ENCODE peak calls at places on chromosome 1, in eight cellular contexts. One of them, this sample, is unnamed.

GRCh38 chr1:17503146-17503545 is 36.4 kb upstream of the ARHGEF10L start:
- DNase-seq in cardiac muscle cell: no peak
- DNase-seq in left lung: no peak
- DNase-seq in left ventricle myocardium inferior: no peak
- DNase-seq in endothelial cell of umbilical vein: no peak
- DNase-seq in colonic mucosa: no peak
- DNase-seq in heart left ventricle: no peak
- DNase-seq in lung: no peak
- DNase-seq in this sample: no peak

GRCh38 chr1:172778461-172779455 is 119.9 kb downstream of the FASLG start:
- DNase-seq in left lung: no peak
- DNase-seq in heart left ventricle: no peak
- DNase-seq in lung: no peak
- DNase-seq in cardiac muscle cell: no peak
- DNase-seq in colonic mucosa: no peak
- DNase-seq in left ventricle myocardium inferior: no peak
- DNase-seq in endothelial cell of umbilical vein: no peak
- DNase-seq in this sample: no peak

GRCh38 chr1:47533176-47534039 is 95.6 kb downstream of the FOXD2 start:
- DNase-seq in endothelial cell of umbilical vein: peak; percentile 66
- DNase-seq in heart left ventricle: peak; percentile 73
- DNase-seq in lung: no peak
- DNase-seq in left ventricle myocardium inferior: peak; percentile 44
- DNase-seq in cardiac muscle cell: peak; percentile 50
- DNase-seq in colonic mucosa: no peak
- DNase-seq in left lung: peak; percentile 44
- DNase-seq in this sample: peak; percentile 76

GRCh38 chr1:59378621-59379020 is 81.7 kb downstream of the FGGY start:
- DNase-seq in endothelial cell of umbilical vein: no peak
- DNase-seq in colonic mucosa: no peak
- DNase-seq in cardiac muscle cell: no peak
- DNase-seq in heart left ventricle: no peak
- DNase-seq in left ventricle myocardium inferior: no peak
- DNase-seq in lung: no peak
- DNase-seq in left lung: no peak
- DNase-seq in this sample: no peak

GRCh38 chr1:17215545-17215890 is 10.6 kb downstream of the PADI1 start:
- DNase-seq in lung: no peak
- DNase-seq in heart left ventricle: no peak
- DNase-seq in left ventricle myocardium inferior: no peak
- DNase-seq in left lung: no peak
- DNase-seq in cardiac muscle cell: no peak
- DNase-seq in endothelial cell of umbilical vein: no peak
- DNase-seq in colonic mucosa: no peak
- DNase-seq in this sample: no peak

GRCh38 chr1:64923294-64923718 is 43.0 kb downstream of the JAK1 start:
- DNase-seq in left ventricle myocardium inferior: no peak
- DNase-seq in heart left ventricle: no peak
- DNase-seq in lung: peak; percentile 37
- DNase-seq in cardiac muscle cell: no peak
- DNase-seq in colonic mucosa: no peak
- DNase-seq in left lung: no peak
- DNase-seq in endothelial cell of umbilical vein: no peak
- DNase-seq in this sample: no peak

GRCh38 chr1:175154595-175155472 is 37.7 kb downstream of the KIAA0040 start:
- DNase-seq in left ventricle myocardium inferior: peak; percentile 69
- DNase-seq in endothelial cell of umbilical vein: peak; percentile 72
- DNase-seq in colonic mucosa: peak; percentile 81
- DNase-seq in cardiac muscle cell: peak; percentile 68
- DNase-seq in heart left ventricle: peak; percentile 72
- DNase-seq in left lung: peak; percentile 72
- DNase-seq in lung: peak; percentile 73
- DNase-seq in this sample: peak; percentile 85

GRCh38 chr1:34460193-34460592 is 283.5 kb downstream of the C1orf94 start:
- DNase-seq in cardiac muscle cell: peak; percentile 35
- DNase-seq in endothelial cell of umbilical vein: no peak
- DNase-seq in left lung: peak; percentile 41
- DNase-seq in lung: peak; percentile 44
- DNase-seq in colonic mucosa: peak; percentile 60
- DNase-seq in left ventricle myocardium inferior: no peak
- DNase-seq in heart left ventricle: no peak
- DNase-seq in this sample: no peak

GRCh38 chr1:204284929-204285328 is 71.1 kb upstream of the GOLT1A start:
- DNase-seq in lung: no peak
- DNase-seq in left ventricle myocardium inferior: no peak
- DNase-seq in endothelial cell of umbilical vein: no peak
- DNase-seq in left lung: no peak
- DNase-seq in colonic mucosa: no peak
- DNase-seq in cardiac muscle cell: no peak
- DNase-seq in heart left ventricle: no peak
- DNase-seq in this sample: no peak

GRCh38 chr1:30657131-30658013 is 66.0 kb downstream of the MATN1 start:
- DNase-seq in lung: no peak
- DNase-seq in heart left ventricle: no peak
- DNase-seq in colonic mucosa: peak; percentile 84
- DNase-seq in left lung: no peak
- DNase-seq in left ventricle myocardium inferior: no peak
- DNase-seq in endothelial cell of umbilical vein: no peak
- DNase-seq in cardiac muscle cell: no peak
- DNase-seq in this sample: peak; percentile 40

GRCh38 chr1:201471772-201472171 is 2.8 kb upstream of the PHLDA3 start:
- DNase-seq in cardiac muscle cell: no peak
- DNase-seq in endothelial cell of umbilical vein: no peak
- DNase-seq in lung: no peak
- DNase-seq in left lung: no peak
- DNase-seq in colonic mucosa: no peak
- DNase-seq in heart left ventricle: no peak
- DNase-seq in left ventricle myocardium inferior: no peak
- DNase-seq in this sample: no peak

GRCh38 chr1:33181038-33181861 is 593 bp downstream of the TRIM62 start:
- DNase-seq in heart left ventricle: peak; percentile 59
- DNase-seq in endothelial cell of umbilical vein: no peak
- DNase-seq in lung: peak; percentile 46
- DNase-seq in left lung: peak; percentile 53
- DNase-seq in left ventricle myocardium inferior: peak; percentile 56
- DNase-seq in cardiac muscle cell: peak; percentile 71
- DNase-seq in colonic mucosa: peak; percentile 54
- DNase-seq in this sample: peak; percentile 82

GRCh38 chr1:9746651-9747050 is 77.1 kb downstream of the CLSTN1 start:
- DNase-seq in endothelial cell of umbilical vein: no peak
- DNase-seq in heart left ventricle: no peak
- DNase-seq in cardiac muscle cell: no peak
- DNase-seq in left ventricle myocardium inferior: no peak
- DNase-seq in lung: no peak
- DNase-seq in colonic mucosa: no peak
- DNase-seq in left lung: no peak
- DNase-seq in this sample: no peak

GRCh38 chr1:233664254-233664653 is 50.3 kb downstream of the KCNK1 start:
- DNase-seq in left lung: no peak
- DNase-seq in colonic mucosa: no peak
- DNase-seq in endothelial cell of umbilical vein: no peak
- DNase-seq in left ventricle myocardium inferior: no peak
- DNase-seq in cardiac muscle cell: peak; percentile 3
- DNase-seq in lung: no peak
- DNase-seq in heart left ventricle: no peak
- DNase-seq in this sample: no peak

GRCh38 chr1:117368116-117369108 is 1.2 kb downstream of the MAN1A2 start:
- DNase-seq in cardiac muscle cell: no peak
- DNase-seq in colonic mucosa: peak; percentile 31
- DNase-seq in endothelial cell of umbilical vein: peak; percentile 47
- DNase-seq in heart left ventricle: no peak
- DNase-seq in left lung: no peak
- DNase-seq in lung: no peak
- DNase-seq in left ventricle myocardium inferior: no peak
- DNase-seq in this sample: no peak

DNA sequence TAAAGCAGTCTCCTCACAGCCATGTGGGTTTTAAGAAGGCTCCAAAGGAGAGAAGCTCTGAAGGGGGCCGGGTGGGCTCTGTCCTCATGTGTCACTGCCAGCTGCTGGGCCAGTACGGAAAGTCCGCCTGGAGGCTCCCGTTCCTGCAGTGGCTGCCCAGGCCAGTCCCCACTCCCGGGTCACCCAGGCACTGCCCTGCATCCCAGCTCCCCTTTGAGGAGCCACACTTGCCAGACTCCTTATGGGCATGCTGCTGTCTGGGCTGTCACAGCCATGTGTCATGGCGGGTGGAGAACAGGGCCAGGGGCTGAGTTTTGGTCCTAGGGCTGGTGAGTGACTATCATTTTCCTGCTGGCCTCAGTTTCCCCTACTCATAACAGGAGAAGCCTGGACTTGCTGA is 79.4 kb upstream of the ACTRT2 start:
- DNase-seq in left lung: no peak
- DNase-seq in endothelial cell of umbilical vein: no peak
- DNase-seq in cardiac muscle cell: no peak
- DNase-seq in lung: no peak
- DNase-seq in left ventricle myocardium inferior: no peak
- DNase-seq in colonic mucosa: no peak
- DNase-seq in heart left ventricle: no peak
- DNase-seq in this sample: peak; percentile 36
- H3K9me3 ChIP-seq in left lung: peaks cover 30% of the 10 kb centered on the region
- H3K9me3 ChIP-seq in endothelial cell of umbilical vein: peaks cover 12% of the 10 kb centered on the region
- H3K9me3 ChIP-seq in cardiac muscle cell: no peaks in the 10 kb centered on the region
- H3K9me3 ChIP-seq in lung: no peaks in the 10 kb centered on the region
- H3K9me3 ChIP-seq in left ventricle myocardium inferior: peaks cover 31% of the 10 kb centered on the region
- H3K9me3 ChIP-seq in colonic mucosa: no peaks in the 10 kb centered on the region
- H3K9me3 ChIP-seq in heart left ventricle: peaks cover 9% of the 10 kb centered on the region
- H3K9me3 ChIP-seq in this sample: no peaks in the 10 kb centered on the region

GRCh38 chr1:228212415-228212965 is 4.6 kb downstream of the OBSCN start:
- DNase-seq in colonic mucosa: peak; percentile 20
- DNase-seq in endothelial cell of umbilical vein: no peak
- DNase-seq in left ventricle myocardium inferior: no peak
- DNase-seq in cardiac muscle cell: no peak
- DNase-seq in lung: no peak
- DNase-seq in heart left ventricle: no peak
- DNase-seq in left lung: no peak
- DNase-seq in this sample: no peak
- H3K4me3 ChIP-seq in colonic mucosa: peak overlapping the region; percentile 46
- H3K4me3 ChIP-seq in endothelial cell of umbilical vein: no peak overlapping the region
- H3K4me3 ChIP-seq in left ventricle myocardium inferior: peak overlapping the region; percentile 65
- H3K4me3 ChIP-seq in cardiac muscle cell: no peak overlapping the region
- H3K4me3 ChIP-seq in lung: no peak overlapping the region
- H3K4me3 ChIP-seq in heart left ventricle: peak overlapping the region; percentile 42
- H3K4me3 ChIP-seq in left lung: peak overlapping the region; percentile 52
- H3K4me3 ChIP-seq in this sample: peak overlapping the region; percentile 31

GRCh38 chr1:69196071-69196470 is 371.7 kb upstream of the LRRC7 start:
- DNase-seq in colonic mucosa: no peak
- DNase-seq in heart left ventricle: no peak
- DNase-seq in left lung: no peak
- DNase-seq in lung: no peak
- DNase-seq in endothelial cell of umbilical vein: no peak
- DNase-seq in cardiac muscle cell: no peak
- DNase-seq in left ventricle myocardium inferior: no peak
- DNase-seq in this sample: no peak

GRCh38 chr1:69185378-69185777 is 382.3 kb upstream of the LRRC7 start:
- DNase-seq in colonic mucosa: no peak
- DNase-seq in endothelial cell of umbilical vein: no peak
- DNase-seq in heart left ventricle: no peak
- DNase-seq in left ventricle myocardium inferior: no peak
- DNase-seq in left lung: no peak
- DNase-seq in lung: no peak
- DNase-seq in cardiac muscle cell: no peak
- DNase-seq in this sample: no peak

GRCh38 chr1:69191280-69191679 is 376.4 kb upstream of the LRRC7 start:
- DNase-seq in heart left ventricle: no peak
- DNase-seq in lung: no peak
- DNase-seq in endothelial cell of umbilical vein: no peak
- DNase-seq in left lung: no peak
- DNase-seq in cardiac muscle cell: no peak
- DNase-seq in colonic mucosa: no peak
- DNase-seq in left ventricle myocardium inferior: no peak
- DNase-seq in this sample: no peak
- H3K27ac ChIP-seq in heart left ventricle: no peak overlapping the region
- H3K27ac ChIP-seq in lung: no peak overlapping the region
- H3K27ac ChIP-seq in endothelial cell of umbilical vein: no peak overlapping the region
- H3K27ac ChIP-seq in left lung: no peak overlapping the region
- H3K27ac ChIP-seq in cardiac muscle cell: no peak overlapping the region
- H3K27ac ChIP-seq in colonic mucosa: no peak overlapping the region
- H3K27ac ChIP-seq in left ventricle myocardium inferior: no peak overlapping the region
- H3K27ac ChIP-seq in this sample: no peak overlapping the region

GRCh38 chr1:248127653-248128052 is 17.3 kb upstream of the OR2M5 start:
- DNase-seq in left ventricle myocardium inferior: no peak
- DNase-seq in cardiac muscle cell: no peak
- DNase-seq in colonic mucosa: no peak
- DNase-seq in left lung: no peak
- DNase-seq in endothelial cell of umbilical vein: no peak
- DNase-seq in lung: no peak
- DNase-seq in heart left ventricle: no peak
- DNase-seq in this sample: no peak
- H3K9me3 ChIP-seq in left ventricle myocardium inferior: peaks cover 44% of the 10 kb centered on the region
- H3K9me3 ChIP-seq in cardiac muscle cell: no peaks in the 10 kb centered on the region
- H3K9me3 ChIP-seq in colonic mucosa: no peaks in the 10 kb centered on the region
- H3K9me3 ChIP-seq in left lung: peaks cover 39% of the 10 kb centered on the region
- H3K9me3 ChIP-seq in endothelial cell of umbilical vein: peaks cover 2% of the 10 kb centered on the region
- H3K9me3 ChIP-seq in lung: peaks cover 7% of the 10 kb centered on the region
- H3K9me3 ChIP-seq in heart left ventricle: no peaks in the 10 kb centered on the region
- H3K9me3 ChIP-seq in this sample: no peaks in the 10 kb centered on the region

DNA sequence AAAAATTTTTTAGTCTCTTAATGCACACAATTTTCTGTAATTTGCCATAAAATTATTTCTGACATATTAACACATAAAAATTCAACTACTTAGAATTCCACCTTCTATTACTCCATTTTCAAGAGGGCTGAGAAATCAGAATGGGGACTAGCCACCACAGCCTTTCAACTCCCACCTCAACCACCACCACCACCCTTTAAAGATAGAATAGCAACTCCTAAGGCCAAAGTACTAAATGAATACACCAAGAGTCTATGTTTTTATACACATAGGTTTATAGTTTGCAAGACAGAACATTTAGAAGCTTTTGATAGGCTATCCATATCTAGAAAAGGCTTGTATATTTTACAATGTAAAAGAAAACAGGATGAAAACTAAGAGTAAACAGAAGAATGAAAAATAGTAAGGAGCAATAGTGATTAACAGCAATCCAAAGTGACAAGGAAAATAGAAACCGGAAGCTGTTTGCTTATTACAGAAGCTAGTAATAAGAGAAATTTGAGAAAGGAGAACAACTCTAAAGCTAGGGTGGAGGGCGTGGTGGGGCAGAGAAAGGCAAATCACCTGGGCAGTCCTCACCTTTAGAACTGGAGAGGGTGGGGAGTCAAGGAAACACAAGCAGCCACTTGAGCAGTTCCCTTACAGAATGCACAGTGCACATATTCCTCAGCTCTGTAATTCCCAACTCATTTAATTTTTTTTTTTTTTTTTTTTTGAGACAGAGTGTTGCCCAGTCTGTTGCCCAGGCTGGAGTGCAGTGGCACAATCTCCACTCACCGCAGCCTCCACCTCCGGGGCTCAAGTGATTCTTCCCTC is 27.7 kb downstream of the EPS15 start:
- DNase-seq in endothelial cell of umbilical vein: no peak
- DNase-seq in left ventricle myocardium inferior: no peak
- DNase-seq in lung: no peak
- DNase-seq in colonic mucosa: peak; percentile 62
- DNase-seq in left lung: peak; percentile 49
- DNase-seq in cardiac muscle cell: no peak
- DNase-seq in heart left ventricle: no peak
- DNase-seq in this sample: no peak
- H3K4me3 ChIP-seq in endothelial cell of umbilical vein: no peak overlapping the region
- H3K4me3 ChIP-seq in left ventricle myocardium inferior: no peak overlapping the region
- H3K4me3 ChIP-seq in lung: no peak overlapping the region
- H3K4me3 ChIP-seq in colonic mucosa: no peak overlapping the region
- H3K4me3 ChIP-seq in left lung: no peak overlapping the region
- H3K4me3 ChIP-seq in cardiac muscle cell: no peak overlapping the region
- H3K4me3 ChIP-seq in heart left ventricle: no peak overlapping the region
- H3K4me3 ChIP-seq in this sample: no peak overlapping the region

This sample was measured in sigmoid colon.